ENCODE peak calls at places on chromosomes 13 and 19, in ten cellular contexts. B is ovary, H is upper lobe of left lung, S is stomach, M is K562, P is tibial nerve, A is transverse colon, J is A549, T is SK-N-SH, W is H1. I is an unnamed sample.

GRCh38 chr13:23466144-23467002 is 32.9 kb upstream of the SACS start:
- DNase-seq in B (peak), H (peak), S (peak), M (peak), P (peak), A (peak), J (peak), T (peak), W (no peak), I (peak)

GRCh38 chr13:70623260-70623659 is 515.0 kb upstream of the KLHL1 start:
- DNase-seq in B (no peak), H (no peak), S (no peak), M (no peak), P (no peak), A (no peak), J (no peak), T (peak), W (no peak), I (no peak)

GRCh38 chr13:44573790-44574465 is 2.2 kb downstream of the TSC22D1 start:
- DNase-seq in B (no peak), H (no peak), S (peak), M (peak), P (no peak), A (no peak), J (peak), T (peak), W (no peak), I (no peak)

GRCh38 chr13:26786651-26787295 is 26.2 kb upstream of the GPR12 start:
- DNase-seq in B (no peak), H (no peak), S (no peak), M (no peak), P (no peak), A (no peak), J (no peak), T (no peak), W (no peak), I (no peak)

GRCh38 chr13:100527644-100528043 is 60.9 kb downstream of the GGACT start:
- DNase-seq in B (no peak), H (no peak), S (no peak), M (no peak), P (no peak), A (no peak), J (no peak), T (no peak), W (no peak), I (peak)

GRCh38 chr13:98752942-98753290 is 444 bp upstream of the SLC15A1 start:
- DNase-seq in B (no peak), H (no peak), S (no peak), M (no peak), P (no peak), A (no peak), J (no peak), T (no peak), W (no peak), I (no peak)

GRCh38 chr19:18059297-18059696 is 27.4 kb downstream of the IL12RB1 start:
- DNase-seq in B (no peak), H (no peak), S (no peak), M (no peak), P (no peak), A (no peak), J (no peak), T (no peak), W (no peak), I (no peak)

GRCh38 chr19:55407625-55408319 is at the start of gene UBE2S:
- DNase-seq in B (peak), H (peak), S (peak), M (peak), P (peak), A (peak), J (peak), T (peak), W (peak), I (peak)

GRCh38 chr13:80100636-80101035 is 240.3 kb downstream of the SPRY2 start:
- DNase-seq in B (no peak), H (no peak), S (no peak), M (no peak), P (no peak), A (no peak), J (no peak), T (no peak), W (no peak), I (no peak)

GRCh38 chr19:5127710-5128109 is 158.8 kb downstream of the KDM4B start:
- DNase-seq in B (no peak), H (peak), S (no peak), M (no peak), P (no peak), A (no peak), J (no peak), T (no peak), W (no peak), I (no peak)

GRCh38 chr13:111115051-111115840 is at the start of gene ARHGEF7:
- DNase-seq in B (peak), H (peak), S (no peak), M (peak), P (no peak), A (no peak), J (no peak), T (peak), W (no peak), I (no peak)

GRCh38 chr13:53901593-53901992 is 873.0 kb downstream of the OLFM4 start:
- DNase-seq in B (no peak), H (no peak), S (no peak), M (no peak), P (no peak), A (no peak), J (no peak), T (no peak), W (no peak), I (no peak)

GRCh38 chr19:5369962-5370367 is 29.4 kb upstream of the PTPRS start:
- DNase-seq in B (no peak), H (no peak), S (peak), M (peak), P (no peak), A (peak), J (peak), T (peak), W (peak), I (no peak)

GRCh38 chr13:99979453-99980200 is 2.0 kb upstream of the ZIC2 start:
- DNase-seq in B (peak), H (peak), S (peak), M (no peak), P (no peak), A (no peak), J (peak), T (peak), W (no peak), I (peak)

GRCh38 chr19:45641274-45642105 is 2.3 kb upstream of the EML2 start:
- DNase-seq in B (peak), H (no peak), S (peak), M (peak), P (peak), A (peak), J (peak), T (no peak), W (peak), I (peak)

GRCh38 chr13:79491715-79492114 is 10.8 kb downstream of the NDFIP2 start:
- DNase-seq in B (no peak), H (no peak), S (no peak), M (no peak), P (no peak), A (no peak), J (peak), T (no peak), W (no peak), I (no peak)

GRCh38 chr13:36758345-36758744 is 60.7 kb upstream of the RFXAP start:
- DNase-seq in B (no peak), H (no peak), S (peak), M (no peak), P (no peak), A (no peak), J (no peak), T (peak), W (no peak), I (no peak)

GRCh38 chr19:52601025-52601973 is 31.2 kb downstream of the ZNF701 start:
- DNase-seq in B (peak), H (peak), S (peak), M (peak), P (peak), A (peak), J (no peak), T (peak), W (peak), I (peak)

GRCh38 chr13:40963927-40964326 is 55.2 kb downstream of the ELF1 start:
- DNase-seq in B (no peak), H (no peak), S (no peak), M (no peak), P (no peak), A (no peak), J (peak), T (no peak), W (no peak), I (no peak)

GRCh38 chr19:18131841-18132596 is 20.9 kb upstream of the PIK3R2 start:
- DNase-seq in B (no peak), H (no peak), S (no peak), M (peak), P (no peak), A (no peak), J (no peak), T (no peak), W (no peak), I (no peak)

GRCh38 chr13:33676700-33677048 is 141.3 kb upstream of the RFC3 start:
- DNase-seq in B (peak), H (no peak), S (peak), M (no peak), P (peak), A (peak), J (peak), T (peak), W (no peak), I (no peak)

GRCh38 chr19:4914736-4915501 is 5.6 kb downstream of the UHRF1 start:
- DNase-seq in B (no peak), H (no peak), S (peak), M (peak), P (peak), A (peak), J (peak), T (no peak), W (no peak), I (no peak)

GRCh38 chr13:111318396-111318795 is 2.0 kb upstream of the TEX29 start:
- DNase-seq in B (no peak), H (no peak), S (no peak), M (no peak), P (no peak), A (no peak), J (no peak), T (no peak), W (no peak), I (no peak)

DNA sequence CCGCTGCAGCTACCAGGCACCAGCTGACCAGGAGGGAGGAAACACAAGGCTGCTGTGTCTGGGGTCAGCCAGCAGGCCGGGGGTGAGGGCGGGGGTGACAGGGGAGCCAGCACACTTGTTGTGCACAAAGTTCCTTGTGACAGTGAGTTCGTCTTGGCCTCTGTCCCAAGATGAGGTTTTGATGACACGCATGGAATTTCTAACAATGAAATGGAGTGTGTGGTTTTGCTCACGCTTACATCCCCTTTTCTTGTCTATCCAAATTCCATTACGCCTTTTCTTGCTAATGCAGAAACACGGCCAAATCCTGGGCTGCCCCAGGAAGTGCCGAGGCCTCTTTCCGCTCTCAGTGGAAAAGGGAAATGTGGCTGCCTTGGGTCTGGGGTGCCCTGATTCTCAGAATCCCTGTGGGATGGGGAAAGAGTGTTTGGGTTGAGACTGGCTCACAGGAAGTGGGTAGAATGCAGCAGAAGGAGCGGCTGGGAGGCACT is 73.8 kb downstream of the GADD45B start:
- DNase-seq in B (no peak), H (peak), S (peak), M (no peak), P (peak), A (peak), J (no peak), T (no peak), W (no peak), I (peak)
- TF ChIP-seq EP300 in B (no peak), H (peak), S (no peak), M (no peak), P (peak), A (peak), J (no peak), T (no peak), W (no peak), I (no peak)

GRCh38 chr19:38055655-38056521 is 148.9 kb downstream of the SIPA1L3 start:
- DNase-seq in B (no peak), H (peak), S (no peak), M (no peak), P (no peak), A (no peak), J (no peak), T (no peak), W (no peak), I (no peak)

GRCh38 chr19:38059897-38060296 is 152.9 kb downstream of the SIPA1L3 start:
- DNase-seq in B (no peak), H (no peak), S (no peak), M (no peak), P (no peak), A (no peak), J (no peak), T (no peak), W (no peak), I (no peak)

GRCh38 chr19:38056646-38057045 is 149.6 kb downstream of the SIPA1L3 start:
- DNase-seq in B (no peak), H (no peak), S (no peak), M (no peak), P (no peak), A (no peak), J (no peak), T (no peak), W (no peak), I (no peak)

GRCh38 chr19:38060346-38060745 is 153.3 kb downstream of the SIPA1L3 start:
- DNase-seq in B (no peak), H (no peak), S (no peak), M (no peak), P (no peak), A (no peak), J (no peak), T (no peak), W (no peak), I (no peak)

DNA sequence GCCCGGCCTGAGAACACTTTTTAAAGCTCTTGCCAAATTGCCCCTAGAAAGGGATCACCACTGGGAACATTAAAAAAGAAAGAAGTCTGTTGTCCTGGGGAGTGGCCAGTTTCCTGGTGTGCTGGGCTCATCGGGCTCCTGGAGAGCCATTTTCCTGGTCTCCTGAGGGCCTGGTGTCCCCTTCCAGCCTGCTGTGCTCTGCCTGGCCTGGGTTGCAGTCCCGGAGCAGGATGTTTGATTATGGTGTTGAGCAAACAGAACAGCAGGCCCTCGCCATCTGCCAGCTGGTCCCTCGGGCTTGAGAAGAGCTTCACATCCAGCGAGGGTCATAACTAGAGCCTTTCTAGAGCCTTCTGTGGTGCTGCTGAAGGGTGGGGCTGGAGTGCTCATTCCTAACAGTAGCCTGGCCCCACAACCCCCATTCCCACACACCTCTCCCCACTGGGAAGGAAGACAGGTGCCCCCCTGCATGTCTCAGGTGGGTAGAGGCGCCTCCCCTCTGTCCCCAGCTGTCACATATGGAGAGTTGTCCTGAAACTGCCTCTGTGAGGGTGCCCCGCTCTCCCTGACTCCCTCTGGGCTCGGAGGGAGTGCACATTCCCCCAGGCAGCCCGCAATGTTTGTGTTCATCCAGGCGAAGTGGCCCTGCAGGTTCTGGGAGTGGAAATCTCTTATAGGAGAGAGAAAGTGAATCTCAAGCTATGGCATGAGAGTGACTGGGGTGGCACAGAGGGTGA is 151.1 kb downstream of the SIPA1L3 start:
- DNase-seq in B (no peak), H (no peak), S (peak), M (no peak), P (no peak), A (peak), J (peak), T (peak), W (no peak), I (no peak)
- H3K27ac ChIP-seq in B (no peak), H (peak), S (peak), M (no peak), P (no peak), A (peak), J (peak), T (no peak), W (no peak), I (no peak)

GRCh38 chr13:45863716-45864590 is 12.4 kb upstream of the SIAH3 start:
- DNase-seq in B (no peak), H (no peak), S (no peak), M (no peak), P (no peak), A (no peak), J (no peak), T (peak), W (no peak), I (no peak)

GRCh38 chr13:45859682-45860081 is 8.1 kb upstream of the SIAH3 start:
- DNase-seq in B (no peak), H (no peak), S (no peak), M (no peak), P (no peak), A (no peak), J (no peak), T (no peak), W (no peak), I (no peak)

GRCh38 chr13:45860240-45860639 is 8.7 kb upstream of the SIAH3 start:
- DNase-seq in B (no peak), H (no peak), S (no peak), M (no peak), P (no peak), A (no peak), J (no peak), T (no peak), W (no peak), I (no peak)

GRCh38 chr13:45865414-45865813 is 13.9 kb upstream of the SIAH3 start:
- DNase-seq in B (no peak), H (no peak), S (no peak), M (no peak), P (no peak), A (no peak), J (no peak), T (no peak), W (no peak), I (no peak)

DNA sequence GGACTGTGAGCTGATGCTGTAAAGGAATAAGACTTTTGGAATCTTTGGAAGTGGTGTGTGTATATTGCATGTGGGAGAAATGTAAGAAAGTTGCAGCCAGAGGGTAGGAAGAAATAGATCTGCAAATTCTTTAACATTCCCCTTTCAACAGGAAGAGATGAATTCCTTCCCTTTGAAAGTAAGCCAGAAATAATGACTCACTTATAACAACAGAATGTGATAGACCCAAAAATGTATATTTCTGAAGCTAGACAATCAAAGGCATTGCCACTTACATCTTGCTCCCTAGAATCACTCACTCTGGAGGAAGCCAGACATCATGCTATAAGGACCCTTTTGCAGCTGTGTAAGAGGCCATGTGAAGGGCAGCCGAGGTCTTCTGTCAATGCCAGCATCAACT is 9.8 kb upstream of the SIAH3 start:
- DNase-seq in B (no peak), H (no peak), S (no peak), M (no peak), P (no peak), A (no peak), J (no peak), T (no peak), W (no peak), I (no peak)
- TF ChIP-seq EP300 in B (no peak), H (no peak), S (no peak), M (no peak), P (no peak), A (no peak), J (no peak), T (no peak), W (no peak), I (no peak)

GRCh38 chr19:49689133-49690072 is at the start of gene ADM5:
- DNase-seq in B (peak), H (peak), S (peak), M (no peak), P (no peak), A (peak), J (no peak), T (peak), W (no peak), I (peak)
- H3K27ac ChIP-seq in B (peak), H (peak), S (peak), M (no peak), P (peak), A (peak), J (no peak), T (peak), W (peak), I (peak)

GRCh38 chr13:87680298-87680697 is 9.1 kb downstream of the SLITRK5 start:
- DNase-seq in B (no peak), H (no peak), S (no peak), M (no peak), P (no peak), A (no peak), J (peak), T (peak), W (no peak), I (no peak)
- TF ChIP-seq EP300 in B (no peak), H (no peak), S (no peak), M (no peak), P (no peak), A (no peak), J (no peak), T (no peak), W (no peak), I (no peak)

GRCh38 chr13:43269037-43269476 is 245.7 kb downstream of the DNAJC15 start:
- DNase-seq in B (peak), H (no peak), S (peak), M (no peak), P (no peak), A (peak), J (peak), T (no peak), W (no peak), I (no peak)
- H3K27ac ChIP-seq in B (no peak), H (no peak), S (peak), M (no peak), P (no peak), A (peak), J (peak), T (peak), W (no peak), I (no peak)

GRCh38 chr13:105464249-105464648 is 1071.2 kb downstream of the EFNB2 start:
- DNase-seq in B (no peak), H (no peak), S (no peak), M (no peak), P (no peak), A (no peak), J (no peak), T (no peak), W (no peak), I (no peak)
- TF ChIP-seq EP300 in B (no peak), H (no peak), S (no peak), M (no peak), P (no peak), A (no peak), J (no peak), T (no peak), W (no peak), I (no peak)

DNA sequence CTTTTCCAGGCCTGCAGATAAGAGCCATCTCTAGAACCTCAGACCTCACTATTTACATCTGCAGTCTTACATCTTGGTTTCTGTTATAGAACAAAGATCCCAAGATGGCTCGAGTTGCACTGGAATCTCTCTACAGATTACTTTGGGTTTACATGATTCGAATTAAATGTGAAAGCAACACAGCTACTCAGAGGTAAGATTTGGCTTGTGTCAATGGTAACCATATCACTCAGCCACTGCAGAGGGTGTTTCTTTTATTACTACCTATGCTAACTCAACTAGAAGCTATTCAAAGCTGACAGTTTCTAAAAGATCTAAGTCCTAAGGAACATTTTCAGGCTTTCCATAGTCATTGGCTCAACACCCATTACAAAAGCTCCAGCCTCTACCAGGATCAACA is 115.6 kb downstream of the FRY start:
- DNase-seq in B (no peak), H (no peak), S (no peak), M (no peak), P (no peak), A (no peak), J (no peak), T (no peak), W (no peak), I (no peak)
- H3K27ac ChIP-seq in B (no peak), H (no peak), S (no peak), M (no peak), P (no peak), A (no peak), J (no peak), T (no peak), W (no peak), I (no peak)

I was measured in suprapubic skin.